ENCODE peak calls at places on chromosomes 3 and 15, in ten cellular contexts. X is iris pigment epithelial cell; S is T-helper 1 cell; R is GM12891; J is AG04449; U is GM12865; K is SK-N-SH; Z is G401; F is stimulated activated CD8-positive, alpha-beta memory T cell treated with anti-CD3 and anti-CD28 coated beads, Interleukin-4, amount 100 ng/mL, for 24 hours; E is NCI-H2081. O is an unnamed sample.

GRCh38 chr3:191484461-191484860 is 23.5 kb downstream of the PYDC2 start:
- DNase-seq in X (no peak), S (no peak), R (no peak), J (no peak), U (no peak), K (no peak), Z (no peak), F (no peak), E (no peak), O (no peak)

GRCh38 chr15:39131605-39132004 is 449.3 kb upstream of the THBS1 start:
- DNase-seq in X (no peak), S (no peak), R (no peak), J (no peak), U (no peak), K (no peak), Z (no peak), F (no peak), E (no peak), O (no peak)

GRCh38 chr3:187027531-187027936 is 97.2 kb downstream of the ST6GAL1 start:
- DNase-seq in X (no peak), S (peak), R (no peak), J (no peak), U (peak), K (no peak), Z (no peak), F (no peak), E (no peak), O (no peak)

GRCh38 chr15:98799991-98800390 is 151.7 kb downstream of the IGF1R start:
- DNase-seq in X (no peak), S (no peak), R (no peak), J (no peak), U (no peak), K (no peak), Z (no peak), F (no peak), E (peak), O (no peak)

GRCh38 chr3:160885791-160886286 is 129.8 kb downstream of the PPM1L start:
- DNase-seq in X (peak), S (no peak), R (no peak), J (no peak), U (peak), K (no peak), Z (no peak), F (no peak), E (peak), O (no peak)

GRCh38 chr3:36543276-36543997 is 163.1 kb downstream of the STAC start:
- DNase-seq in X (no peak), S (no peak), R (no peak), J (no peak), U (no peak), K (no peak), Z (peak), F (no peak), E (no peak), O (no peak)

GRCh38 chr3:163018664-163019063 is 1522.1 kb downstream of the OTOL1 start:
- DNase-seq in X (no peak), S (no peak), R (no peak), J (no peak), U (no peak), K (no peak), Z (no peak), F (no peak), E (no peak), O (no peak)

GRCh38 chr15:48965972-48966371 is 2.3 kb upstream of the SHC4 start:
- DNase-seq in X (peak), S (no peak), R (no peak), J (no peak), U (peak), K (no peak), Z (no peak), F (no peak), E (no peak), O (peak)

GRCh38 chr15:95682129-95682528 is 648.4 kb upstream of the NR2F2 start:
- DNase-seq in X (no peak), S (no peak), R (no peak), J (no peak), U (no peak), K (no peak), Z (peak), F (no peak), E (no peak), O (no peak)

GRCh38 chr15:50879016-50879415 is 29.5 kb upstream of the AP4E1 start:
- DNase-seq in X (no peak), S (no peak), R (no peak), J (no peak), U (peak), K (no peak), Z (no peak), F (no peak), E (no peak), O (no peak)

GRCh38 chr3:126100688-126101301 is 16.9 kb upstream of the SLC41A3 start:
- DNase-seq in X (peak), S (no peak), R (peak), J (peak), U (peak), K (peak), Z (peak), F (no peak), E (no peak), O (no peak)

O was measured in Kasumi-1.